ENCODE peak calls at places on chromosomes 11 and 22, in four cellular contexts. One of them, this sample, is unnamed.

GRCh38 chr11:128525411-128526243 is 61.7 kb downstream of the ETS1 start:
- DNase-seq in GM10248: no peak
- DNase-seq in EL: peak; percentile 64
- DNase-seq in NCI-H510A: no peak
- DNase-seq in this sample: peak; percentile 42

GRCh38 chr22:24500251-24500820 is 5.2 kb downstream of the UPB1 start:
- DNase-seq in GM10248: no peak
- DNase-seq in NCI-H510A: no peak
- DNase-seq in EL: no peak
- DNase-seq in this sample: peak; percentile 20

GRCh38 chr11:69326622-69327219 is 32.8 kb downstream of the MYEOV start:
- DNase-seq in EL: no peak
- DNase-seq in NCI-H510A: no peak
- DNase-seq in GM10248: no peak
- DNase-seq in this sample: no peak

GRCh38 chr11:61473370-61474025 is 35.1 kb upstream of the LRRC10B start:
- DNase-seq in EL: peak; percentile 38
- DNase-seq in GM10248: no peak
- DNase-seq in NCI-H510A: no peak
- DNase-seq in this sample: no peak

GRCh38 chr22:44455151-44455962 is 42.7 kb downstream of the RTL6 start:
- DNase-seq in GM10248: no peak
- DNase-seq in NCI-H510A: no peak
- DNase-seq in EL: no peak
- DNase-seq in this sample: no peak

GRCh38 chr22:42811510-42811909 is 45.6 kb downstream of the ARFGAP3 start:
- DNase-seq in GM10248: no peak
- DNase-seq in EL: no peak
- DNase-seq in NCI-H510A: no peak
- DNase-seq in this sample: no peak

GRCh38 chr11:36471577-36471976 is 38.5 kb downstream of the TRAF6 start:
- DNase-seq in EL: no peak
- DNase-seq in GM10248: no peak
- DNase-seq in NCI-H510A: no peak
- DNase-seq in this sample: no peak

GRCh38 chr22:44131989-44132685 is 48.6 kb upstream of the PARVG start:
- DNase-seq in EL: no peak
- DNase-seq in NCI-H510A: no peak
- DNase-seq in GM10248: no peak
- DNase-seq in this sample: no peak

GRCh38 chr11:60457576-60457975 is 1.9 kb downstream of the MS4A1 start:
- DNase-seq in GM10248: peak; percentile 38
- DNase-seq in EL: no peak
- DNase-seq in NCI-H510A: no peak
- DNase-seq in this sample: no peak

GRCh38 chr11:86978756-86979608 is 23.8 kb upstream of the FZD4 start:
- DNase-seq in GM10248: peak; percentile 28
- DNase-seq in EL: peak; percentile 43
- DNase-seq in NCI-H510A: no peak
- DNase-seq in this sample: peak; percentile 17

GRCh38 chr11:68770781-68771180 is 19.5 kb upstream of the TESMIN start:
- DNase-seq in NCI-H510A: no peak
- DNase-seq in GM10248: no peak
- DNase-seq in EL: no peak
- DNase-seq in this sample: no peak

GRCh38 chr22:29704528-29705285 is 15.1 kb upstream of the CABP7 start:
- DNase-seq in GM10248: no peak
- DNase-seq in EL: peak; percentile 28
- DNase-seq in NCI-H510A: no peak
- DNase-seq in this sample: peak; percentile 34

GRCh38 chr11:29448246-29448877 is 568.5 kb downstream of the KCNA4 start:
- DNase-seq in GM10248: no peak
- DNase-seq in EL: peak; percentile 4
- DNase-seq in NCI-H510A: no peak
- DNase-seq in this sample: peak; percentile 27

GRCh38 chr11:134864233-134864967 is 452.4 kb upstream of the B3GAT1 start:
- DNase-seq in EL: no peak
- DNase-seq in GM10248: no peak
- DNase-seq in NCI-H510A: no peak
- DNase-seq in this sample: no peak

GRCh38 chr11:36142439-36142838 is 146.8 kb downstream of the COMMD9 start:
- DNase-seq in NCI-H510A: no peak
- DNase-seq in EL: no peak
- DNase-seq in GM10248: no peak
- DNase-seq in this sample: no peak

GRCh38 chr22:27814993-27815392 is 13.4 kb upstream of the MN1 start:
- DNase-seq in GM10248: no peak
- DNase-seq in EL: no peak
- DNase-seq in NCI-H510A: no peak
- DNase-seq in this sample: no peak

GRCh38 chr22:42443240-42444059 is 11.2 kb upstream of the NFAM1 start:
- DNase-seq in EL: no peak
- DNase-seq in GM10248: no peak
- DNase-seq in NCI-H510A: no peak
- DNase-seq in this sample: peak; percentile 43

GRCh38 chr11:96213500-96213899 is 129.5 kb downstream of the MAML2 start:
- DNase-seq in GM10248: no peak
- DNase-seq in NCI-H510A: no peak
- DNase-seq in EL: peak; percentile 87
- DNase-seq in this sample: peak; percentile 62

GRCh38 chr11:47271961-47272661 is 2.2 kb downstream of the MADD start:
- DNase-seq in GM10248: peak; percentile 36
- DNase-seq in EL: no peak
- DNase-seq in NCI-H510A: peak; percentile 6
- DNase-seq in this sample: no peak

GRCh38 chr11:66856496-66857233 is at the start of gene LRFN4:
- DNase-seq in NCI-H510A: peak; percentile 42
- DNase-seq in GM10248: peak; percentile 65
- DNase-seq in EL: peak; percentile 20
- DNase-seq in this sample: peak; percentile 66

GRCh38 chr22:43177479-43177878 is 9.5 kb downstream of the TTLL12 start:
- DNase-seq in NCI-H510A: no peak
- DNase-seq in GM10248: no peak
- DNase-seq in EL: no peak
- DNase-seq in this sample: no peak

GRCh38 chr22:41672780-41673509 is 15.7 kb downstream of the SNU13 start:
- DNase-seq in GM10248: no peak
- DNase-seq in EL: peak; percentile 23
- DNase-seq in NCI-H510A: no peak
- DNase-seq in this sample: no peak

GRCh38 chr11:125165111-125165663 is 636 bp downstream of the PKNOX2 start:
- DNase-seq in NCI-H510A: no peak
- DNase-seq in EL: peak; percentile 41
- DNase-seq in GM10248: peak; percentile 43
- DNase-seq in this sample: peak; percentile 47

GRCh38 chr11:47189100-47189834 is 3.0 kb upstream of the PACSIN3 start:
- DNase-seq in NCI-H510A: no peak
- DNase-seq in GM10248: no peak
- DNase-seq in EL: peak; percentile 89
- DNase-seq in this sample: peak; percentile 85

GRCh38 chr11:75896843-75897419 is 81.9 kb downstream of the UVRAG start:
- DNase-seq in GM10248: no peak
- DNase-seq in NCI-H510A: no peak
- DNase-seq in EL: peak; percentile 57
- DNase-seq in this sample: peak; percentile 43

GRCh38 chr22:46076651-46077339 is 73.5 kb upstream of the PPARA start:
- DNase-seq in EL: peak; percentile 88
- DNase-seq in NCI-H510A: no peak
- DNase-seq in GM10248: no peak
- DNase-seq in this sample: peak; percentile 76

GRCh38 chr11:60040109-60040508 is at the start of gene OOSP2:
- DNase-seq in EL: no peak
- DNase-seq in GM10248: no peak
- DNase-seq in NCI-H510A: no peak
- DNase-seq in this sample: no peak

GRCh38 chr11:10379871-10380568 is 75.0 kb upstream of the AMPD3 start:
- DNase-seq in EL: no peak
- DNase-seq in GM10248: no peak
- DNase-seq in NCI-H510A: no peak
- DNase-seq in this sample: peak; percentile 54

GRCh38 chr11:76644591-76644990 is 26.0 kb downstream of the LRRC32 start:
- DNase-seq in GM10248: no peak
- DNase-seq in EL: no peak
- DNase-seq in NCI-H510A: no peak
- DNase-seq in this sample: peak; percentile 22

GRCh38 chr11:19963697-19964340 is 196.5 kb downstream of the DBX1 start:
- DNase-seq in NCI-H510A: no peak
- DNase-seq in EL: no peak
- DNase-seq in GM10248: no peak
- DNase-seq in this sample: peak; percentile 34